ENCODE peak calls at places on chromosomes 11 and 22, in seven cellular contexts. W is GM12878, A is mucosa of gallbladder, C is midbrain, Y is ovary, V is IMR-90, P is NCI-H446 treated with DMSO at 0.1 percent for 48 hours. K is an unnamed sample.

GRCh38 chr11:96391698-96392307 is 2.0 kb downstream of the JRKL start:
- DNase-seq in Y (no peak), W (no peak), V (no peak), P (no peak), C (no peak), A (no peak), K (no peak)

GRCh38 chr11:86438685-86439084 is 64.0 kb downstream of the CCDC81 start:
- DNase-seq in C (no peak), A (no peak), P (no peak), V (peak; percentile 75), Y (no peak), W (no peak), K (no peak)

GRCh38 chr22:22573047-22573889 is 14.2 kb upstream of the PRAME start:
- DNase-seq in C (no peak), W (no peak), V (no peak), Y (no peak), A (no peak), P (no peak), K (no peak)

GRCh38 chr11:133619397-133619796 is 87.1 kb upstream of the OPCML start:
- DNase-seq in P (no peak), C (no peak), V (no peak), A (no peak), Y (no peak), W (no peak), K (no peak)

GRCh38 chr11:122717264-122717867 is 61.8 kb downstream of the UBASH3B start:
- DNase-seq in W (peak; percentile 73), C (no peak), Y (no peak), A (peak; percentile 14), V (no peak), P (no peak), K (peak; percentile 99)

GRCh38 chr11:73219396-73220285 is 1.6 kb downstream of the P2RY2 start:
- DNase-seq in A (no peak), V (no peak), P (no peak), C (no peak), Y (no peak), W (no peak), K (no peak)

GRCh38 chr11:95138448-95138847 is 48.8 kb downstream of the ENDOD1 start:
- DNase-seq in V (no peak), C (peak; percentile 22), Y (no peak), P (peak; percentile 24), A (no peak), W (no peak), K (no peak)

GRCh38 chr11:33128739-33129138 is 32.5 kb downstream of the CSTF3 start:
- DNase-seq in C (no peak), V (no peak), P (no peak), W (no peak), Y (no peak), A (no peak), K (no peak)

GRCh38 chr11:76240143-76240505 is 33.8 kb upstream of the WNT11 start:
- DNase-seq in W (no peak), C (no peak), P (no peak), A (no peak), V (no peak), Y (no peak), K (no peak)

GRCh38 chr11:120956710-120957500 is 67.0 kb upstream of the TBCEL start:
- DNase-seq in C (no peak), Y (no peak), V (no peak), A (no peak), P (no peak), W (no peak), K (no peak)

GRCh38 chr11:14288189-14288935 is 70.6 kb downstream of the RRAS2 start:
- DNase-seq in W (no peak), P (no peak), C (no peak), Y (no peak), A (no peak), V (peak; percentile 89), K (no peak)

GRCh38 chr11:134533511-134533910 is 121.5 kb upstream of the B3GAT1 start:
- DNase-seq in P (no peak), Y (no peak), W (no peak), A (no peak), V (no peak), C (no peak), K (no peak)

GRCh38 chr11:110338684-110339083 is 42.3 kb upstream of the RDX start:
- DNase-seq in P (no peak), A (no peak), W (no peak), V (no peak), Y (no peak), C (no peak), K (no peak)

GRCh38 chr11:27532652-27533325 is 26.2 kb upstream of the LIN7C start:
- DNase-seq in A (no peak), Y (no peak), C (no peak), V (peak; percentile 9), P (no peak), W (no peak), K (no peak)

GRCh38 chr11:6469599-6469998 is 4.1 kb downstream of the TRIM3 start:
- DNase-seq in C (no peak), W (no peak), Y (no peak), P (no peak), A (no peak), V (no peak), K (no peak)

GRCh38 chr11:47179655-47179991 is 2.9 kb upstream of the ARFGAP2 start:
- DNase-seq in C (no peak), A (no peak), P (no peak), W (peak; percentile 9), Y (no peak), V (peak; percentile 35), K (no peak)

GRCh38 chr11:19951558-19952083 is 208.7 kb downstream of the DBX1 start:
- DNase-seq in Y (no peak), W (peak; percentile 49), A (no peak), C (peak; percentile 84), V (peak; percentile 70), P (peak; percentile 39), K (no peak)

GRCh38 chr11:60900673-60901404 is 5.5 kb downstream of the PRPF19 start:
- DNase-seq in V (no peak), Y (no peak), W (no peak), C (peak; percentile 28), P (no peak), A (no peak), K (no peak)

GRCh38 chr11:76910620-76911414 is 50.1 kb downstream of the ACER3 start:
- DNase-seq in C (no peak), W (no peak), Y (peak; percentile 45), P (no peak), A (peak; percentile 17), V (no peak), K (no peak)

GRCh38 chr22:46183733-46184132 is 33.4 kb downstream of the PPARA start:
- DNase-seq in C (no peak), W (no peak), V (no peak), P (no peak), A (no peak), Y (no peak), K (no peak)

GRCh38 chr11:81444306-81444705 is 1289.4 kb downstream of the FAM181B start:
- DNase-seq in W (no peak), A (no peak), C (peak; percentile 6), P (no peak), V (no peak), Y (no peak), K (no peak)

GRCh38 chr11:18974192-18974591 is 35.0 kb upstream of the MRGPRX1 start:
- DNase-seq in C (no peak), V (no peak), W (no peak), Y (no peak), P (no peak), A (no peak), K (no peak)

GRCh38 chr22:29689872-29690213 is 30.0 kb upstream of the CABP7 start:
- DNase-seq in A (peak; percentile 49), W (no peak), C (peak; percentile 81), P (peak; percentile 59), V (peak; percentile 55), Y (peak; percentile 62), K (no peak)

GRCh38 chr11:71453021-71453910 is at the start of gene NADSYN1:
- DNase-seq in Y (peak; percentile 98), V (peak; percentile 87), W (peak; percentile 72), A (peak; percentile 97), C (peak; percentile 98), P (peak; percentile 82), K (peak; percentile 90)

GRCh38 chr11:28566643-28567042 is 458.5 kb downstream of the METTL15 start:
- DNase-seq in A (peak; percentile 76), Y (peak; percentile 80), V (peak; percentile 100), P (no peak), W (no peak), C (peak; percentile 10), K (peak; percentile 1)

GRCh38 chr11:2529636-2530035 is 84.8 kb downstream of the KCNQ1 start:
- DNase-seq in P (no peak), C (no peak), A (no peak), Y (peak; percentile 15), W (no peak), V (no peak), K (no peak)

GRCh38 chr22:46083383-46084350 is 66.7 kb upstream of the PPARA start:
- DNase-seq in P (no peak), A (no peak), W (no peak), C (no peak), V (no peak), Y (peak; percentile 38), K (no peak)

GRCh38 chr11:30595929-30596328 is 9.8 kb upstream of the MPPED2 start:
- DNase-seq in C (no peak), P (no peak), A (no peak), Y (no peak), V (no peak), W (no peak), K (no peak)

GRCh38 chr11:100849914-100850235 is 162.8 kb downstream of the ARHGAP42 start:
- DNase-seq in A (no peak), W (no peak), C (no peak), P (no peak), Y (no peak), V (no peak), K (no peak)

GRCh38 chr22:35638408-35638807 is 9.8 kb upstream of the APOL6 start:
- DNase-seq in Y (peak; percentile 86), P (no peak), A (peak; percentile 72), C (peak; percentile 56), W (no peak), V (peak; percentile 90), K (no peak)

GRCh38 chr11:18696638-18697225 is 1.8 kb upstream of the TMEM86A start:
- DNase-seq in V (peak; percentile 57), P (no peak), W (no peak), C (no peak), Y (no peak), A (no peak), K (no peak)

GRCh38 chr22:40276877-40277823 is 69.2 kb upstream of the ADSL start:
- DNase-seq in C (no peak), V (peak; percentile 51), P (no peak), W (no peak), Y (no peak), A (no peak), K (no peak)

GRCh38 chr11:33735426-33736147 is 636 bp downstream of the CD59 start:
- DNase-seq in P (no peak), W (peak; percentile 37), C (peak; percentile 62), Y (no peak), V (no peak), A (no peak), K (no peak)

K was measured in CMK.